ENCODE peak calls at places on chromosomes 3 and 15, in four cellular contexts. One of them, this sample, is unnamed.

GRCh38 chr3:45800611-45801010 is 4.3 kb upstream of the SLC6A20 start:
- DNase-seq in HepG2: no peak
- DNase-seq in GM12878: no peak
- DNase-seq in WTC11: no peak
- DNase-seq in this sample: no peak

GRCh38 chr3:39189150-39189510 is 3.3 kb downstream of the XIRP1 start:
- DNase-seq in HepG2: no peak
- DNase-seq in GM12878: no peak
- DNase-seq in WTC11: no peak
- DNase-seq in this sample: no peak

GRCh38 chr3:74614133-74614967 is at the start of gene CNTN3:
- DNase-seq in HepG2: no peak
- DNase-seq in GM12878: no peak
- DNase-seq in WTC11: peak
- DNase-seq in this sample: no peak

GRCh38 chr3:31620656-31621055 is 87.9 kb downstream of the STT3B start:
- DNase-seq in HepG2: no peak
- DNase-seq in GM12878: no peak
- DNase-seq in WTC11: no peak
- DNase-seq in this sample: no peak

GRCh38 chr3:55243686-55244085 is 243.4 kb downstream of the WNT5A start:
- DNase-seq in HepG2: no peak
- DNase-seq in GM12878: no peak
- DNase-seq in WTC11: no peak
- DNase-seq in this sample: no peak

GRCh38 chr3:19232566-19232965 is 84.3 kb downstream of the KCNH8 start:
- DNase-seq in HepG2: no peak
- DNase-seq in GM12878: no peak
- DNase-seq in WTC11: no peak
- DNase-seq in this sample: no peak

GRCh38 chr3:197151562-197151961 is 121.9 kb upstream of the MELTF start:
- DNase-seq in HepG2: peak
- DNase-seq in GM12878: no peak
- DNase-seq in WTC11: no peak
- DNase-seq in this sample: no peak

GRCh38 chr3:101925564-101925963 is 76.2 kb downstream of the NFKBIZ start:
- DNase-seq in HepG2: no peak
- DNase-seq in GM12878: no peak
- DNase-seq in WTC11: no peak
- DNase-seq in this sample: no peak

GRCh38 chr15:52652286-52652685 is 26.9 kb downstream of the ATOSA start:
- DNase-seq in HepG2: no peak
- DNase-seq in GM12878: no peak
- DNase-seq in WTC11: no peak
- DNase-seq in this sample: no peak

GRCh38 chr3:61173685-61174084 is 77.6 kb downstream of the FHIT start:
- DNase-seq in HepG2: peak
- DNase-seq in GM12878: no peak
- DNase-seq in WTC11: no peak
- DNase-seq in this sample: no peak

GRCh38 chr3:160143482-160143881 is 81.7 kb upstream of the C3orf80 start:
- DNase-seq in HepG2: no peak
- DNase-seq in GM12878: no peak
- DNase-seq in WTC11: no peak
- DNase-seq in this sample: no peak

GRCh38 chr15:42728562-42728961 is 8.4 kb downstream of the CDAN1 start:
- DNase-seq in HepG2: no peak
- DNase-seq in GM12878: no peak
- DNase-seq in WTC11: no peak
- DNase-seq in this sample: no peak

GRCh38 chr3:48660800-48661400 is 1.8 kb downstream of the CELSR3 start:
- DNase-seq in HepG2: no peak
- DNase-seq in GM12878: no peak
- DNase-seq in WTC11: no peak
- DNase-seq in this sample: no peak

GRCh38 chr3:74575857-74576256 is 38.6 kb downstream of the CNTN3 start:
- DNase-seq in HepG2: no peak
- DNase-seq in GM12878: no peak
- DNase-seq in WTC11: peak
- DNase-seq in this sample: no peak

GRCh38 chr3:42680256-42680655 is 5.1 kb upstream of the KLHL40 start:
- DNase-seq in HepG2: no peak
- DNase-seq in GM12878: no peak
- DNase-seq in WTC11: no peak
- DNase-seq in this sample: no peak

GRCh38 chr15:45456212-45457106 is 66.1 kb downstream of the SLC30A4 start:
- DNase-seq in HepG2: peak
- DNase-seq in GM12878: peak
- DNase-seq in WTC11: no peak
- DNase-seq in this sample: peak

GRCh38 chr3:3296858-3297430 is 117.5 kb upstream of the CRBN start:
- DNase-seq in HepG2: no peak
- DNase-seq in GM12878: no peak
- DNase-seq in WTC11: no peak
- DNase-seq in this sample: no peak

GRCh38 chr3:73500321-73500720 is 124.4 kb downstream of the PDZRN3 start:
- DNase-seq in HepG2: no peak
- DNase-seq in GM12878: no peak
- DNase-seq in WTC11: no peak
- DNase-seq in this sample: no peak

GRCh38 chr3:5252111-5252510 is 64.6 kb downstream of the EDEM1 start:
- DNase-seq in HepG2: no peak
- DNase-seq in GM12878: no peak
- DNase-seq in WTC11: no peak
- DNase-seq in this sample: no peak

GRCh38 chr15:34179257-34179656 is 30.6 kb downstream of the KATNBL1 start:
- DNase-seq in HepG2: peak
- DNase-seq in GM12878: no peak
- DNase-seq in WTC11: no peak
- DNase-seq in this sample: no peak

GRCh38 chr3:113783980-113784379 is 37.1 kb downstream of the ATP6V1A start:
- DNase-seq in HepG2: no peak
- DNase-seq in GM12878: no peak
- DNase-seq in WTC11: no peak
- DNase-seq in this sample: no peak

GRCh38 chr3:113783463-113783862 is 36.6 kb downstream of the ATP6V1A start:
- DNase-seq in HepG2: no peak
- DNase-seq in GM12878: no peak
- DNase-seq in WTC11: no peak
- DNase-seq in this sample: peak
- TF ChIP-seq CBFB in HepG2: no peak
- TF ChIP-seq CBFB in GM12878: no peak
- TF ChIP-seq CBFB in WTC11: no peak
- TF ChIP-seq CBFB in this sample: no peak

GRCh38 chr15:82021992-82022391 is 23.8 kb downstream of the MEX3B start:
- DNase-seq in HepG2: no peak
- DNase-seq in GM12878: no peak
- DNase-seq in WTC11: no peak
- DNase-seq in this sample: no peak
- TF ChIP-seq CBFB in HepG2: no peak
- TF ChIP-seq CBFB in GM12878: no peak
- TF ChIP-seq CBFB in WTC11: no peak
- TF ChIP-seq CBFB in this sample: no peak

GRCh38 chr3:18223591-18224338 is 201.4 kb downstream of the SATB1 start:
- DNase-seq in HepG2: no peak
- DNase-seq in GM12878: peak
- DNase-seq in WTC11: no peak
- DNase-seq in this sample: no peak
- TF ChIP-seq CBFB in HepG2: no peak
- TF ChIP-seq CBFB in GM12878: no peak
- TF ChIP-seq CBFB in WTC11: no peak
- TF ChIP-seq CBFB in this sample: no peak

GRCh38 chr15:68417051-68417450 is 14.9 kb downstream of the ITGA11 start:
- DNase-seq in HepG2: no peak
- DNase-seq in GM12878: no peak
- DNase-seq in WTC11: no peak
- DNase-seq in this sample: no peak
- TF ChIP-seq CBFB in HepG2: no peak
- TF ChIP-seq CBFB in GM12878: no peak
- TF ChIP-seq CBFB in WTC11: no peak
- TF ChIP-seq CBFB in this sample: no peak

DNA sequence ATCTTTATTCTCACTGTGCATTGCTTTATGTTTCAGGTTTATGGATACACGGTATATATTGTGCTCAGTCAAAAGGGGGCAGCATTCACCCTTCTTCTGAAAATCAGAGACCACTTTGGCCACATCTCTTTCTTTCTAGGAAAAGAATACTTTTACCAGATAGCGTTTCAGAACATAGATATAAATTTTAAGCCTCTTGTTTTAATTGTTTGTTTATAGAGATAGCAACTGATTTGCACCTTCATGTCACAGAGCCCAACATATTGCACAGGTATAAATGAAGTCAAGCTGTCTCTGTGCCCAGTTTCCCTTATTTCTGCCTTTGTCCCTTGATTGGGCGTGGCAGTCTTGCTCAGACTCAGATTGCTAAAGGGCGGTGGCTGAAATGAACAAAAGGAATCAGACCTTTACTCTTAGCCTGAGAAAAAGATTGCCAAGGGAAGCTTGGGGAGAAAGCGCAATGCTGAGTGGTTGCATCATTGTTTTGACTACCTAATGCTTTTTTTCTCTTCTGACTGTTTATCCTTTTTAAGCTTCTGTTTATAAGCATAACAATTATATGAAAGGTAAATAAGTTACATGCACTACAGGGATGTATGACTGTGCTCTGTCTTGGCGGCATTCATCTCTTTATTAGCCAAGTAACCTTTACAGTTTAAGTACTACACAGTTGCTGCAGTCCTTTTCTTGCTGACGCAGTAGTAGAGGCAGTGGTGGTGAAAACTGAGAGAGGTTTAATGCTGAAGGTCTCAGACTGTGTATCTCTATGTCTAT is 70.8 kb upstream of the ZBTB20 start:
- DNase-seq in HepG2: peak
- DNase-seq in GM12878: no peak
- DNase-seq in WTC11: peak
- DNase-seq in this sample: peak
- TF ChIP-seq CBFB in HepG2: no peak
- TF ChIP-seq CBFB in GM12878: no peak
- TF ChIP-seq CBFB in WTC11: no peak
- TF ChIP-seq CBFB in this sample: no peak

DNA sequence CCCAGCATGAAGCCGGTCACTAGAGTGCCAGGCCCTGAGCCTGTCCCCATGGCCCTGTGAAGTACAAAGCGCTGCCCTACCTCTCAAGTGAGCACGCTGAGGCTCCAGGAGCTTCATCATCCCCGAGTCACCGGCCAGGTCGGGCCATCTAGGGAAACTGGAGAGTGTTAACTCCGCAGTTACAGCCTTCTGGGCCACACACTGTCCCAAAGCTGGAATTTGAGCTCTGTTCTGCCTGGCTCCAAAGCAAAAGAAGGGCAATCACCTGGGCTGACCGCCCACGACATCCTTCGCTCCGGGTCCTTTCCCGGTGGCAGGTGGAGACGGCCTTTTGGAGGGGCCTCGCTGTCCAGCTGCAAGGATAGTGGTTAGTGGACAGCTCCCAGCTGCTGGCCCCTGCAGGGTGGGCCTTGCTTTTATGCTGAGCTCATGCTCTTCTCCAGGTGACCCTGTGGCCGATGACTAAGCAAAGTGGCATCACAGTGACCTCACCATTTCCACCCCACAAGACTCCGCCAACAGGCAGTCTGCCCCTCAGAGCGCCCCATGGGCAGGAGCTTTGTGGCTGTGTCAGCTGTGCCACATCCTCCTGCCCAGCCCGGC is 3.5 kb upstream of the MUC4 start:
- DNase-seq in HepG2: peak
- DNase-seq in GM12878: no peak
- DNase-seq in WTC11: no peak
- DNase-seq in this sample: peak
- TF ChIP-seq CBFB in HepG2: no peak
- TF ChIP-seq CBFB in GM12878: no peak
- TF ChIP-seq CBFB in WTC11: no peak
- TF ChIP-seq CBFB in this sample: no peak

DNA sequence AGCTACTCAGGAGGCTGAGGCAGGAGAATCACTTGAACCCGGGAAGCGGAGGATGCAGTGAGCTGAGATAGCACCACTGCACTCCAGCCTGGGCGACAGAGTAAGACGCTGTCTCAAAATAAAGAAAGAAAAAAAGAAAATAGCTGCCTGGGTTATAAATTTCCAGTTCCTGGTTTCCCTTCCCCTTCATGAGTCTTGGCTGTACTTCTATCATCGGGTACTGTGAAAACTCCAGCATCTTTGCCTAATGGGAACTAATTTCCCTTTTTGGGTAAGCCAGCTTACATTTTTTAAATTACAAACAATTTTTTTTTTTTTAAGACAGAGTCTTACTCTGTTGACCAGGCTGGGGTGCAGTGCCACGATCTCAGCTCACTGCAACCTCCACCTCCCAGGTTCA is 15.0 kb downstream of the DENND4A start:
- DNase-seq in HepG2: no peak
- DNase-seq in GM12878: no peak
- DNase-seq in WTC11: no peak
- DNase-seq in this sample: no peak
- TF ChIP-seq CBFB in HepG2: no peak
- TF ChIP-seq CBFB in GM12878: no peak
- TF ChIP-seq CBFB in WTC11: no peak
- TF ChIP-seq CBFB in this sample: no peak

GRCh38 chr3:171127611-171128010 is 101.1 kb upstream of the SLC2A2 start:
- DNase-seq in HepG2: no peak
- DNase-seq in GM12878: no peak
- DNase-seq in WTC11: no peak
- DNase-seq in this sample: no peak

GRCh38 chr3:171123913-171124312 is 97.4 kb upstream of the SLC2A2 start:
- DNase-seq in HepG2: no peak
- DNase-seq in GM12878: no peak
- DNase-seq in WTC11: no peak
- DNase-seq in this sample: no peak

GRCh38 chr3:171122212-171122611 is 95.7 kb upstream of the SLC2A2 start:
- DNase-seq in HepG2: no peak
- DNase-seq in GM12878: no peak
- DNase-seq in WTC11: no peak
- DNase-seq in this sample: no peak

GRCh38 chr3:171126478-171127214 is 100.1 kb upstream of the SLC2A2 start:
- DNase-seq in HepG2: no peak
- DNase-seq in GM12878: no peak
- DNase-seq in WTC11: no peak
- DNase-seq in this sample: peak

GRCh38 chr3:171125010-171125409 is 98.5 kb upstream of the SLC2A2 start:
- DNase-seq in HepG2: no peak
- DNase-seq in GM12878: no peak
- DNase-seq in WTC11: no peak
- DNase-seq in this sample: no peak
- TF ChIP-seq CBFB in HepG2: no peak
- TF ChIP-seq CBFB in GM12878: no peak
- TF ChIP-seq CBFB in WTC11: no peak
- TF ChIP-seq CBFB in this sample: no peak

GRCh38 chr3:172263781-172264486 is 184.3 kb downstream of the GHSR start:
- DNase-seq in HepG2: no peak
- DNase-seq in GM12878: no peak
- DNase-seq in WTC11: no peak
- DNase-seq in this sample: no peak
- TF ChIP-seq CBFB in HepG2: no peak
- TF ChIP-seq CBFB in GM12878: no peak
- TF ChIP-seq CBFB in WTC11: no peak
- TF ChIP-seq CBFB in this sample: no peak

This sample was measured in K562.